ENCODE peak calls at places on chromosomes 13 and 19, in seven cellular contexts. One of them, this sample, is unnamed.

GRCh38 chr13:110815471-110816204 is 99.2 kb downstream of the ANKRD10 start:
- DNase-seq in HFF-Myc: no peak
- DNase-seq in PC-9: peak; percentile 27
- DNase-seq in cardiac muscle cell: no peak
- DNase-seq in fibroblast of pulmonary artery: no peak
- DNase-seq in breast epithelium: no peak
- DNase-seq in ascending aorta: no peak
- DNase-seq in this sample: no peak

GRCh38 chr19:55042688-55043087 is 4.6 kb upstream of the GP6 start:
- DNase-seq in HFF-Myc: no peak
- DNase-seq in PC-9: no peak
- DNase-seq in cardiac muscle cell: no peak
- DNase-seq in breast epithelium: no peak
- DNase-seq in fibroblast of pulmonary artery: no peak
- DNase-seq in ascending aorta: no peak
- DNase-seq in this sample: no peak

GRCh38 chr13:61010358-61010757 is 405.3 kb downstream of the PCDH20 start:
- DNase-seq in HFF-Myc: no peak
- DNase-seq in breast epithelium: no peak
- DNase-seq in fibroblast of pulmonary artery: no peak
- DNase-seq in ascending aorta: no peak
- DNase-seq in PC-9: no peak
- DNase-seq in cardiac muscle cell: no peak
- DNase-seq in this sample: no peak

GRCh38 chr19:55552620-55553019 is 7.3 kb upstream of the SBK3 start:
- DNase-seq in HFF-Myc: no peak
- DNase-seq in cardiac muscle cell: peak; percentile 92
- DNase-seq in breast epithelium: peak; percentile 38
- DNase-seq in PC-9: peak; percentile 44
- DNase-seq in fibroblast of pulmonary artery: peak; percentile 87
- DNase-seq in ascending aorta: no peak
- DNase-seq in this sample: no peak

GRCh38 chr13:30851697-30852096 is 54.4 kb upstream of the MEDAG start:
- DNase-seq in cardiac muscle cell: no peak
- DNase-seq in ascending aorta: no peak
- DNase-seq in breast epithelium: no peak
- DNase-seq in fibroblast of pulmonary artery: no peak
- DNase-seq in PC-9: no peak
- DNase-seq in HFF-Myc: no peak
- DNase-seq in this sample: peak; percentile 59

GRCh38 chr19:8459520-8460260 is 14.9 kb downstream of the HNRNPM start:
- DNase-seq in breast epithelium: no peak
- DNase-seq in HFF-Myc: no peak
- DNase-seq in fibroblast of pulmonary artery: peak; percentile 59
- DNase-seq in cardiac muscle cell: peak; percentile 63
- DNase-seq in PC-9: peak; percentile 27
- DNase-seq in ascending aorta: no peak
- DNase-seq in this sample: no peak

GRCh38 chr13:112741185-112741755 is 51.4 kb downstream of the ATP11A start:
- DNase-seq in breast epithelium: no peak
- DNase-seq in HFF-Myc: no peak
- DNase-seq in PC-9: no peak
- DNase-seq in fibroblast of pulmonary artery: no peak
- DNase-seq in cardiac muscle cell: no peak
- DNase-seq in ascending aorta: no peak
- DNase-seq in this sample: no peak

GRCh38 chr19:12139885-12140544 is at the start of gene ZNF20:
- DNase-seq in PC-9: peak; percentile 96
- DNase-seq in cardiac muscle cell: peak; percentile 95
- DNase-seq in breast epithelium: peak; percentile 96
- DNase-seq in HFF-Myc: peak; percentile 72
- DNase-seq in fibroblast of pulmonary artery: peak; percentile 93
- DNase-seq in ascending aorta: peak; percentile 87
- DNase-seq in this sample: peak; percentile 83

GRCh38 chr19:7515471-7516226 is at the start of gene ZNF358:
- DNase-seq in ascending aorta: no peak
- DNase-seq in breast epithelium: peak; percentile 53
- DNase-seq in HFF-Myc: no peak
- DNase-seq in fibroblast of pulmonary artery: peak; percentile 63
- DNase-seq in PC-9: peak; percentile 77
- DNase-seq in cardiac muscle cell: peak; percentile 76
- DNase-seq in this sample: no peak

GRCh38 chr13:43374621-43375020 is 351.2 kb downstream of the DNAJC15 start:
- DNase-seq in fibroblast of pulmonary artery: peak; percentile 66
- DNase-seq in PC-9: no peak
- DNase-seq in cardiac muscle cell: peak; percentile 80
- DNase-seq in breast epithelium: no peak
- DNase-seq in ascending aorta: no peak
- DNase-seq in HFF-Myc: peak; percentile 54
- DNase-seq in this sample: no peak

GRCh38 chr19:39871886-39872866 is 26.0 kb upstream of the FBL start:
- DNase-seq in fibroblast of pulmonary artery: no peak
- DNase-seq in breast epithelium: no peak
- DNase-seq in HFF-Myc: no peak
- DNase-seq in PC-9: no peak
- DNase-seq in cardiac muscle cell: no peak
- DNase-seq in ascending aorta: no peak
- DNase-seq in this sample: no peak

GRCh38 chr19:2083174-2083854 is 12.8 kb downstream of the MOB3A start:
- DNase-seq in PC-9: no peak
- DNase-seq in ascending aorta: no peak
- DNase-seq in cardiac muscle cell: no peak
- DNase-seq in fibroblast of pulmonary artery: no peak
- DNase-seq in HFF-Myc: no peak
- DNase-seq in breast epithelium: no peak
- DNase-seq in this sample: no peak

GRCh38 chr19:17184381-17184841 is 30.7 kb upstream of the USE1 start:
- DNase-seq in HFF-Myc: no peak
- DNase-seq in ascending aorta: no peak
- DNase-seq in PC-9: no peak
- DNase-seq in fibroblast of pulmonary artery: no peak
- DNase-seq in cardiac muscle cell: no peak
- DNase-seq in breast epithelium: no peak
- DNase-seq in this sample: no peak

GRCh38 chr13:113785051-113786010 is 26.3 kb downstream of the TMEM255B start:
- DNase-seq in breast epithelium: no peak
- DNase-seq in PC-9: peak; percentile 78
- DNase-seq in HFF-Myc: peak; percentile 65
- DNase-seq in ascending aorta: no peak
- DNase-seq in cardiac muscle cell: peak; percentile 19
- DNase-seq in fibroblast of pulmonary artery: peak; percentile 50
- DNase-seq in this sample: no peak

GRCh38 chr13:59677966-59678814 is 485.5 kb downstream of the DIAPH3 start:
- DNase-seq in PC-9: no peak
- DNase-seq in ascending aorta: no peak
- DNase-seq in cardiac muscle cell: peak; percentile 83
- DNase-seq in HFF-Myc: peak; percentile 32
- DNase-seq in fibroblast of pulmonary artery: peak; percentile 87
- DNase-seq in breast epithelium: no peak
- DNase-seq in this sample: peak; percentile 22

GRCh38 chr19:47197141-47197540 is 33.9 kb downstream of the BBC3 start:
- DNase-seq in cardiac muscle cell: no peak
- DNase-seq in PC-9: no peak
- DNase-seq in HFF-Myc: no peak
- DNase-seq in breast epithelium: no peak
- DNase-seq in ascending aorta: no peak
- DNase-seq in fibroblast of pulmonary artery: no peak
- DNase-seq in this sample: no peak

GRCh38 chr13:100987993-100988392 is 313.4 kb upstream of the TMTC4 start:
- DNase-seq in cardiac muscle cell: no peak
- DNase-seq in ascending aorta: no peak
- DNase-seq in fibroblast of pulmonary artery: peak; percentile 18
- DNase-seq in PC-9: no peak
- DNase-seq in HFF-Myc: no peak
- DNase-seq in breast epithelium: no peak
- DNase-seq in this sample: no peak

GRCh38 chr19:1447944-1448343 is 2.0 kb upstream of the APC2 start:
- DNase-seq in cardiac muscle cell: no peak
- DNase-seq in PC-9: no peak
- DNase-seq in ascending aorta: no peak
- DNase-seq in HFF-Myc: no peak
- DNase-seq in fibroblast of pulmonary artery: no peak
- DNase-seq in breast epithelium: no peak
- DNase-seq in this sample: no peak

GRCh38 chr13:96650301-96650886 is 343.9 kb downstream of the OXGR1 start:
- DNase-seq in fibroblast of pulmonary artery: peak; percentile 86
- DNase-seq in PC-9: no peak
- DNase-seq in cardiac muscle cell: peak; percentile 43
- DNase-seq in ascending aorta: no peak
- DNase-seq in breast epithelium: no peak
- DNase-seq in HFF-Myc: no peak
- DNase-seq in this sample: peak; percentile 3

GRCh38 chr19:43470288-43470687 is 4.9 kb upstream of the LYPD3 start:
- DNase-seq in cardiac muscle cell: peak; percentile 7
- DNase-seq in ascending aorta: no peak
- DNase-seq in HFF-Myc: no peak
- DNase-seq in fibroblast of pulmonary artery: no peak
- DNase-seq in breast epithelium: no peak
- DNase-seq in PC-9: peak; percentile 42
- DNase-seq in this sample: no peak

GRCh38 chr19:33394006-33394722 is 20.7 kb downstream of the CEBPG start:
- DNase-seq in breast epithelium: no peak
- DNase-seq in PC-9: no peak
- DNase-seq in HFF-Myc: no peak
- DNase-seq in cardiac muscle cell: peak; percentile 81
- DNase-seq in ascending aorta: no peak
- DNase-seq in fibroblast of pulmonary artery: peak; percentile 73
- DNase-seq in this sample: no peak

GRCh38 chr13:41428155-41428554 is 29.2 kb upstream of the RGCC start:
- DNase-seq in breast epithelium: no peak
- DNase-seq in ascending aorta: no peak
- DNase-seq in fibroblast of pulmonary artery: peak; percentile 9
- DNase-seq in cardiac muscle cell: peak; percentile 2
- DNase-seq in PC-9: no peak
- DNase-seq in HFF-Myc: no peak
- DNase-seq in this sample: no peak
- TF ChIP-seq CTCF in breast epithelium: no peak
- TF ChIP-seq CTCF in ascending aorta: no peak
- TF ChIP-seq CTCF in fibroblast of pulmonary artery: peak; percentile 39
- TF ChIP-seq CTCF in cardiac muscle cell: peak; percentile 28
- TF ChIP-seq CTCF in PC-9: no peak
- TF ChIP-seq CTCF in HFF-Myc: peak; percentile 4
- TF ChIP-seq CTCF in this sample: no peak

GRCh38 chr13:26759156-26759906 is 1.3 kb downstream of the GPR12 start:
- DNase-seq in PC-9: no peak
- DNase-seq in cardiac muscle cell: no peak
- DNase-seq in fibroblast of pulmonary artery: no peak
- DNase-seq in HFF-Myc: no peak
- DNase-seq in breast epithelium: no peak
- DNase-seq in ascending aorta: no peak
- DNase-seq in this sample: no peak
- H3K4me3 ChIP-seq in PC-9: no peak overlapping the region
- H3K4me3 ChIP-seq in cardiac muscle cell: no peak overlapping the region
- H3K4me3 ChIP-seq in fibroblast of pulmonary artery: no peak overlapping the region
- H3K4me3 ChIP-seq in HFF-Myc: no peak overlapping the region
- H3K4me3 ChIP-seq in breast epithelium: peak overlapping the region; percentile 54
- H3K4me3 ChIP-seq in ascending aorta: peak overlapping the region; percentile 55
- H3K4me3 ChIP-seq in this sample: no peak overlapping the region

GRCh38 chr13:46496086-46496485 is 56.9 kb upstream of the LRCH1 start:
- DNase-seq in ascending aorta: no peak
- DNase-seq in PC-9: no peak
- DNase-seq in fibroblast of pulmonary artery: no peak
- DNase-seq in HFF-Myc: no peak
- DNase-seq in cardiac muscle cell: no peak
- DNase-seq in breast epithelium: no peak
- DNase-seq in this sample: no peak
- TF ChIP-seq CTCF in ascending aorta: no peak
- TF ChIP-seq CTCF in PC-9: no peak
- TF ChIP-seq CTCF in fibroblast of pulmonary artery: no peak
- TF ChIP-seq CTCF in HFF-Myc: no peak
- TF ChIP-seq CTCF in cardiac muscle cell: no peak
- TF ChIP-seq CTCF in breast epithelium: no peak
- TF ChIP-seq CTCF in this sample: no peak

GRCh38 chr13:102697264-102697663 is 2.4 kb upstream of the METTL21C start:
- DNase-seq in ascending aorta: no peak
- DNase-seq in fibroblast of pulmonary artery: no peak
- DNase-seq in HFF-Myc: no peak
- DNase-seq in cardiac muscle cell: no peak
- DNase-seq in PC-9: no peak
- DNase-seq in breast epithelium: no peak
- DNase-seq in this sample: no peak
- H3K4me3 ChIP-seq in ascending aorta: no peak overlapping the region
- H3K4me3 ChIP-seq in fibroblast of pulmonary artery: no peak overlapping the region
- H3K4me3 ChIP-seq in HFF-Myc: no peak overlapping the region
- H3K4me3 ChIP-seq in cardiac muscle cell: no peak overlapping the region
- H3K4me3 ChIP-seq in PC-9: no peak overlapping the region
- H3K4me3 ChIP-seq in breast epithelium: no peak overlapping the region
- H3K4me3 ChIP-seq in this sample: no peak overlapping the region